ENCODE peak calls at places on chromosome 2, in ten cellular contexts. N is transverse colon, A is HCT116, X is sigmoid colon, F is upper lobe of left lung, E is K562, D is endothelial cell of umbilical vein, Z is stomach, K is suprapubic skin, P is HepG2. G is an unnamed sample.

GRCh38 chr2:157940024-157940423 is 63.9 kb upstream of the ACVR1 start:
- DNase-seq in N (no peak), A (no peak), X (no peak), F (no peak), E (no peak), D (no peak), Z (no peak), K (no peak), P (no peak), G (no peak)

GRCh38 chr2:28665041-28665704 is 86.5 kb upstream of the PPP1CB start:
- DNase-seq in N (peak), A (no peak), X (peak), F (peak), E (no peak), D (peak), Z (peak), K (peak), P (no peak), G (peak)

GRCh38 chr2:137387044-137387443 is 577.2 kb upstream of the HNMT start:
- DNase-seq in N (no peak), A (no peak), X (no peak), F (no peak), E (no peak), D (no peak), Z (no peak), K (no peak), P (no peak), G (no peak)

GRCh38 chr2:238596571-238597551 is 170.1 kb downstream of the ASB1 start:
- DNase-seq in N (peak), A (peak), X (peak), F (peak), E (no peak), D (peak), Z (no peak), K (no peak), P (peak), G (peak)

GRCh38 chr2:23642516-23642915 is 257.5 kb downstream of the KLHL29 start:
- DNase-seq in N (no peak), A (no peak), X (no peak), F (no peak), E (no peak), D (no peak), Z (no peak), K (no peak), P (no peak), G (no peak)

GRCh38 chr2:143000599-143000998 is 123.1 kb downstream of the KYNU start:
- DNase-seq in N (no peak), A (no peak), X (no peak), F (no peak), E (no peak), D (no peak), Z (no peak), K (no peak), P (no peak), G (no peak)

GRCh38 chr2:36741188-36741587 is 44.7 kb downstream of the VIT start:
- DNase-seq in N (no peak), A (no peak), X (no peak), F (no peak), E (no peak), D (no peak), Z (no peak), K (no peak), P (no peak), G (no peak)

GRCh38 chr2:235734700-235735205 is 240.9 kb downstream of the AGAP1 start:
- DNase-seq in N (no peak), A (no peak), X (peak), F (no peak), E (no peak), D (no peak), Z (no peak), K (no peak), P (no peak), G (no peak)

GRCh38 chr2:96106991-96107882 is 9.1 kb downstream of the ADRA2B start:
- DNase-seq in N (no peak), A (no peak), X (peak), F (no peak), E (no peak), D (no peak), Z (no peak), K (peak), P (no peak), G (no peak)

GRCh38 chr2:121828281-121828731 is 72.9 kb downstream of the TSN start:
- DNase-seq in N (no peak), A (no peak), X (no peak), F (no peak), E (no peak), D (no peak), Z (no peak), K (no peak), P (no peak), G (no peak)

GRCh38 chr2:168814046-168814445 is 11.6 kb downstream of the NOSTRIN start:
- DNase-seq in N (no peak), A (no peak), X (no peak), F (no peak), E (no peak), D (no peak), Z (no peak), K (no peak), P (no peak), G (no peak)

GRCh38 chr2:131682122-131682944 is 154.6 kb downstream of the CCDC74A start:
- DNase-seq in N (peak), A (peak), X (peak), F (peak), E (peak), D (peak), Z (peak), K (peak), P (peak), G (peak)

GRCh38 chr2:28754321-28754720 is 2.7 kb downstream of the PPP1CB start:
- DNase-seq in N (no peak), A (no peak), X (no peak), F (no peak), E (peak), D (no peak), Z (no peak), K (no peak), P (no peak), G (no peak)

GRCh38 chr2:126784636-126785035 is 114.1 kb upstream of the TEX51 start:
- DNase-seq in N (no peak), A (no peak), X (no peak), F (no peak), E (no peak), D (no peak), Z (no peak), K (no peak), P (no peak), G (no peak)

GRCh38 chr2:231904161-231904611 is 22.0 kb downstream of the NPPC start:
- DNase-seq in N (peak), A (no peak), X (no peak), F (no peak), E (no peak), D (no peak), Z (no peak), K (no peak), P (no peak), G (no peak)

GRCh38 chr2:127451981-127452380 is 33.8 kb downstream of the PROC start:
- DNase-seq in N (no peak), A (no peak), X (no peak), F (no peak), E (no peak), D (no peak), Z (no peak), K (no peak), P (no peak), G (no peak)

GRCh38 chr2:174331731-174332606 is 2.8 kb upstream of the SP9 start:
- DNase-seq in N (no peak), A (no peak), X (no peak), F (no peak), E (no peak), D (no peak), Z (no peak), K (no peak), P (no peak), G (no peak)

GRCh38 chr2:195533771-195534642 is 123.0 kb upstream of the SLC39A10 start:
- DNase-seq in N (peak), A (peak), X (no peak), F (no peak), E (no peak), D (no peak), Z (no peak), K (no peak), P (no peak), G (no peak)

GRCh38 chr2:67716895-67717294 is 319.8 kb downstream of the ETAA1 start:
- DNase-seq in N (no peak), A (no peak), X (no peak), F (no peak), E (no peak), D (no peak), Z (no peak), K (no peak), P (no peak), G (no peak)

GRCh38 chr2:9655441-9656269 is 24.9 kb upstream of the YWHAQ start:
- DNase-seq in N (no peak), A (no peak), X (no peak), F (no peak), E (no peak), D (peak), Z (no peak), K (no peak), P (no peak), G (no peak)

GRCh38 chr2:109499549-109499948 is 114.2 kb downstream of the SEPTIN10 start:
- DNase-seq in N (peak), A (no peak), X (no peak), F (no peak), E (no peak), D (no peak), Z (peak), K (no peak), P (no peak), G (peak)

GRCh38 chr2:30162821-30163220 is 16.0 kb downstream of the YPEL5 start:
- DNase-seq in N (no peak), A (no peak), X (no peak), F (no peak), E (no peak), D (no peak), Z (no peak), K (no peak), P (no peak), G (no peak)

GRCh38 chr2:30164131-30164925 is 17.5 kb downstream of the YPEL5 start:
- DNase-seq in N (no peak), A (no peak), X (no peak), F (no peak), E (no peak), D (no peak), Z (no peak), K (no peak), P (no peak), G (no peak)

GRCh38 chr2:30159766-30160165 is 13.0 kb downstream of the YPEL5 start:
- DNase-seq in N (no peak), A (no peak), X (no peak), F (no peak), E (no peak), D (no peak), Z (no peak), K (no peak), P (no peak), G (no peak)

GRCh38 chr2:30165050-30165520 is 18.3 kb downstream of the YPEL5 start:
- DNase-seq in N (peak), A (peak), X (no peak), F (no peak), E (peak), D (peak), Z (peak), K (no peak), P (peak), G (peak)

DNA sequence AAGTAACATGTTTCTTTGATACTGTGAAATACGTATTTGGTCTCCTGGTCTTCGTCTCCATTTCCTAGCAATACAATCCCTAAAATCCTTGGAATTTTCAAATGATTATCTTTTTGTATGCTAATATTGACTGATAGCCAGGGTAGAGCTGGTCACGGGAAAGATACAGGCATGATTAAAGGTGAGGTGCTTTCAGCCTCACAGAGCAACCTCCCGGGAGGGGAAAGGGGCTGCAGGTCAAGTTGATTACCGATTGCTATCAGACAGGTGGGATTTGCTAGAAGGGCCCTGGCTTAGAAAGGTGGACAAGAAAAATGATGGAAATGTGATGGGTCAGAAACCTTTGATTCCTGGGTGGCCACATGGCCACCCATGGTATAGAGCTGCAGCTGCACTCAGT is 15.1 kb downstream of the YPEL5 start:
- DNase-seq in N (no peak), A (no peak), X (no peak), F (no peak), E (no peak), D (no peak), Z (no peak), K (no peak), P (no peak), G (no peak)
- TF ChIP-seq POLR2AphosphoS5 in N (no peak), A (no peak), X (no peak), F (no peak), E (no peak), D (no peak), Z (no peak), K (no peak), P (no peak), G (no peak)

GRCh38 chr2:161124186-161124585 is 36.0 kb upstream of the TANK start:
- DNase-seq in N (no peak), A (no peak), X (no peak), F (no peak), E (no peak), D (no peak), Z (no peak), K (no peak), P (no peak), G (no peak)
- H3K27ac ChIP-seq in N (peak), A (peak), X (peak), F (peak), E (no peak), D (peak), Z (peak), K (peak), P (no peak), G (no peak)

DNA sequence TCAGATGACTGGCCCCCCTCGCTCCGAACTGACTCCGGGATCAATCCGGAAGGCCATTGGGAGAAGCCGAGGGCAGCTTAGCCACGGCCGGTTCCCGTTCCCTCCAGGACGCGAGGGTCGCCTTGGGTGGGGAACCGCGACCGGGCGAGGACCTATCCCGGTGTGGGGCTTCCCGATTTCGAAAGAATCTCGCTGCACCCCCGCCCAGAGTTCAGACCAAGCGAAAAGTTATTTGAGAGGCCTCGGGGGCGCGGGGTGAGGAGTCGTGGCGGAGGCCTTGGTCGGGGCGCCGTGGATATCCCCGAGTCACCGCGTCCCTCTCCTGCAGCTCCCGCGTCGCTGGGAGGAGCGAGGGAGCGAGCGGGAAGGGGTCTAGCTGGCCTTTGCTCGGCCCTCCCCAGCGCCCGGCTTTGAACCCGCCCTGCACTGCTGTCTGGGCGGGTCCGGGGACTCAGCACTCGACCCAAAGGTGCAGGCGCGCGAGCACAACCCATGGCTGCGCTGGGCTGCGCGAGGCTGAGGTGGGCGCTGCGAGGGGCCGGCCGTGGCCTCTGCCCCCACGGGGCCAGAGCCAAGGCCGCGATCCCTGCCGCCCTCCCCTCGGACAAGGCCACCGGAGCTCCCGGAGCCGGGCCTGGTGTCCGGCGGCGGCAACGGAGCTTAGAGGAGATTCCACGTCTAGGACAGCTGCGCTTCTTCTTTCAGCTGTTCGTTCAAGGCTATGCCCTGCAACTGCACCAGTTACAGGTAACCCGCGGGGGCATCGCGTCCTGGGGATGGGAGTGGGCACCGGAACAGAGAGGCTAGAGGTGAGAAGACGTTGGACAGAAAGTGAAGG is at the start of gene CYP27A1:
- DNase-seq in N (peak), A (no peak), X (peak), F (peak), E (no peak), D (peak), Z (peak), K (peak), P (peak), G (peak)
- TF ChIP-seq POLR2A in N (peak), A (no peak), X (peak), F (no peak), E (no peak), D (no peak), Z (no peak), K (peak), P (peak), G (peak)

DNA sequence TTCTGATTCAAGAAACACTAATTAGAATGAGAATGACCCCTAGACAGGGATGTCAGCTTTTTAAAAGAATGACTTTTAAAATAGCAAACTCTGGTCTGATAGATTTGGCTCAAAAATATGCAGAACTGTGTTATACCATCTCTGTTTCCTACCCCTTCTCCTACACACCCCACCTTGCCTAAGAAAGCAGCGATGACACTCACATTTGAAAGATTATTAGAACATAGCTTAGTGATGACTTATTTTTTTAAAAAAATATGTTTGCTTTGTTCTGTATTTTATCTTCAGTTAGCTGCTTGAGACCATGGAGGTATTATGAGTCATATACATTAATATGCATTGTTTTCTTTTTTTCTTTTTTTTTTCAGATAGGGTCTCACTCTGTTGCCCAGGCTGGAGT is 176.7 kb upstream of the TPO start:
- DNase-seq in N (no peak), A (no peak), X (no peak), F (no peak), E (no peak), D (no peak), Z (no peak), K (no peak), P (no peak), G (no peak)
- TF ChIP-seq POLR2AphosphoS5 in N (no peak), A (no peak), X (no peak), F (no peak), E (no peak), D (no peak), Z (no peak), K (no peak), P (no peak), G (no peak)

DNA sequence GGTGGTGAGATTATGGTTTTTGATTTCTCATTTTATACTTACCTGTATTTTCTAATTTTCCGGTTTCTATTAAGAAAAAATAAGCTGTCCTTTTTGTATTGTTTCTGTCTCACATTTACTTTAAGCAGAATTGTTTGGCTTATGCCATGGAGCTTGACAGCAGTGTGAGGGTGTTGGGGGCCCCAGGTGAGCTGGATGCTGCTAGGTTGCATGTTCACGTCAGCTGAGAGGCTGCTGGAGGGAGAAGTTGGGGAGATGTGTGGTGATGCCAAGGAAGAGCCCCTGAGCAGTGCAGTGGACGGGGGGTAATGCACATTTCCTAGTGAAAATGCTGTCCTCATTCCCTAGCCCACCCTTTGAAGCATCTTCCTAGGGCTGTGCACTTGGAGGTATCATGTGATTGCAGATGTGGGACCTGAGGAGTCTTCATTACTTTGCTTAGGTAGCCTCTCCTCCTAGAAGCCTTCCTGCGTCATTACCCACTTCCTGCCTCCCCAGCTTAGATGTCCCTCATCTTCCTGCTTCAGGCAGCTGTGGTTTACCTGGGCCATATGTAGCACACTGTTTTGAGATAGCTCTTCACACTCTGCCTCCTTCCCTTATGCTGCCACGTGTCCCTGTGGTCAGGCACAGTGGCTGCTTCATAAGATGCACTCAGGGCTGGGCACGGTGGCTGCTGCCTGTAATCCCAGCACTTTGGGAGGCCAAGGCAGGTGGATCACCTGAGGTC is 16.2 kb downstream of the ATG16L1 start:
- DNase-seq in N (peak), A (no peak), X (no peak), F (no peak), E (no peak), D (no peak), Z (peak), K (no peak), P (no peak), G (no peak)
- H3K27ac ChIP-seq in N (peak), A (no peak), X (no peak), F (no peak), E (no peak), D (no peak), Z (peak), K (no peak), P (no peak), G (peak)

GRCh38 chr2:151410485-151410833 is 757 bp downstream of the RIF1 start:
- DNase-seq in N (no peak), A (no peak), X (no peak), F (no peak), E (no peak), D (no peak), Z (peak), K (no peak), P (peak), G (peak)

GRCh38 chr2:151408788-151409600 is 708 bp upstream of the RIF1 start:
- DNase-seq in N (no peak), A (no peak), X (no peak), F (no peak), E (no peak), D (no peak), Z (no peak), K (no peak), P (no peak), G (no peak)

GRCh38 chr2:151407281-151407680 is 2.4 kb upstream of the RIF1 start:
- DNase-seq in N (no peak), A (no peak), X (no peak), F (no peak), E (no peak), D (no peak), Z (no peak), K (no peak), P (no peak), G (no peak)

GRCh38 chr2:151405376-151405775 is 4.3 kb upstream of the RIF1 start:
- DNase-seq in N (no peak), A (no peak), X (no peak), F (no peak), E (no peak), D (no peak), Z (no peak), K (no peak), P (no peak), G (no peak)

GRCh38 chr2:151409601-151410484 is at the start of gene RIF1:
- DNase-seq in N (peak), A (peak), X (peak), F (peak), E (peak), D (peak), Z (peak), K (peak), P (peak), G (peak)
- TF ChIP-seq POLR2A in N (peak), A (peak), X (no peak), F (no peak), E (peak), D (peak), Z (no peak), K (peak), P (peak), G (no peak)

GRCh38 chr2:62705007-62705829 is at the start of gene EHBP1:
- DNase-seq in N (peak), A (peak), X (peak), F (peak), E (peak), D (peak), Z (peak), K (peak), P (peak), G (peak)

GRCh38 chr2:62706721-62707516 is 1.4 kb downstream of the EHBP1 start:
- DNase-seq in N (no peak), A (no peak), X (no peak), F (no peak), E (no peak), D (no peak), Z (no peak), K (no peak), P (peak), G (no peak)

GRCh38 chr2:62708751-62709150 is 3.2 kb downstream of the EHBP1 start:
- DNase-seq in N (no peak), A (no peak), X (no peak), F (no peak), E (no peak), D (no peak), Z (no peak), K (no peak), P (no peak), G (no peak)

GRCh38 chr2:62704654-62705006 is 883 bp upstream of the EHBP1 start:
- DNase-seq in N (no peak), A (no peak), X (no peak), F (no peak), E (no peak), D (no peak), Z (no peak), K (no peak), P (no peak), G (no peak)

GRCh38 chr2:62705859-62706720 is 577 bp downstream of the EHBP1 start:
- DNase-seq in N (peak), A (no peak), X (peak), F (peak), E (peak), D (peak), Z (peak), K (peak), P (peak), G (peak)
- TF ChIP-seq POLR2AphosphoS5 in N (no peak), A (peak), X (peak), F (no peak), E (peak), D (peak), Z (no peak), K (no peak), P (peak), G (peak)

G was measured in prostate gland.